ENCODE peak calls at places on chromosomes 1 and 21, in six cellular contexts. W is A549, X is endothelial cell of umbilical vein, I is GM12878, V is K562, D is HepG2. R is an unnamed sample.

GRCh38 chr1:26530898-26531598 is 1.5 kb downstream of the RPS6KA1 start:
- DNase-seq in W (peak; percentile 82), X (no peak), I (no peak), V (peak; percentile 75), D (peak; percentile 87), R (peak; percentile 60)

GRCh38 chr1:230948301-230948700 is 30.4 kb downstream of the TTC13 start:
- DNase-seq in W (no peak), X (no peak), I (no peak), V (no peak), D (no peak), R (no peak)

GRCh38 chr21:18334066-18334465 is 69.5 kb downstream of the TMPRSS15 start:
- DNase-seq in W (no peak), X (no peak), I (no peak), V (no peak), D (no peak), R (no peak)

GRCh38 chr1:184158911-184159701 is 107.6 kb downstream of the TSEN15 start:
- DNase-seq in W (no peak), X (no peak), I (no peak), V (no peak), D (no peak), R (peak; percentile 83)

GRCh38 chr1:113007706-113008364 is 51.8 kb upstream of the SLC16A1 start:
- DNase-seq in W (no peak), X (no peak), I (no peak), V (no peak), D (no peak), R (peak; percentile 47)

GRCh38 chr1:88678405-88678804 is 5.7 kb upstream of the PKN2 start:
- DNase-seq in W (no peak), X (peak; percentile 37), I (no peak), V (peak; percentile 55), D (no peak), R (no peak)

GRCh38 chr21:15992171-15992570 is 262.4 kb downstream of the USP25 start:
- DNase-seq in W (no peak), X (peak; percentile 97), I (no peak), V (no peak), D (no peak), R (no peak)

GRCh38 chr1:201429771-201430501 is 8.4 kb upstream of the TNNI1 start:
- DNase-seq in W (no peak), X (no peak), I (no peak), V (no peak), D (no peak), R (no peak)

DNA sequence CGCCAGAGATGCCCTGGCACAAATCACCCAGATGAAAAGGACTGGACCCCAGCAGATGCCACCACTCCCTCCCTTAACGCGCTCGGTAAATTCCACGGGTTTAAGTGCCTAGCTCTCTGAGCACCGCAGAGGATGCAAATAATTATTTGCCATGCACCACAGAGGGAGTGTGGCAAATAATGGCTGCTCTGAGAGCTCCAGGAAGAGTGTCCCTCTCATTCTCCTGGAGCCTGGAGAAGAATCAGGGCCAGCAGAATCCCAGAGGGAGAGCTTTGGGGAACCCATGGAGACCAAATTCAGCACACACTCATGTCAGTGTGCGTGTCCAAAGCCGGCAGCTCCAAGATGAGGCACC is 667 bp downstream of the HHIPL2 start:
- DNase-seq in W (no peak), X (no peak), I (no peak), V (no peak), D (no peak), R (no peak)
- H3K4me3 ChIP-seq in W (peak overlapping the region; percentile 45), X (no peak overlapping the region), I (no peak overlapping the region), V (no peak overlapping the region), D (peak overlapping the region; percentile 25), R (no peak overlapping the region)

GRCh38 chr1:2311184-2312032 is 79.9 kb downstream of the MORN1 start:
- DNase-seq in W (peak; percentile 62), X (peak; percentile 43), I (no peak), V (peak; percentile 79), D (peak; percentile 73), R (peak; percentile 58)
- TF ChIP-seq MYC in W (no peak), X (no peak), I (no peak), V (no peak), D (peak; percentile 77), R (no peak)

GRCh38 chr1:178192686-178193085 is 98.8 kb downstream of the RASAL2 start:
- DNase-seq in W (peak; percentile 54), X (peak; percentile 96), I (no peak), V (no peak), D (no peak), R (peak; percentile 89)
- TF ChIP-seq CTCF in W (no peak), X (no peak), I (no peak), V (no peak), D (no peak), R (no peak)

DNA sequence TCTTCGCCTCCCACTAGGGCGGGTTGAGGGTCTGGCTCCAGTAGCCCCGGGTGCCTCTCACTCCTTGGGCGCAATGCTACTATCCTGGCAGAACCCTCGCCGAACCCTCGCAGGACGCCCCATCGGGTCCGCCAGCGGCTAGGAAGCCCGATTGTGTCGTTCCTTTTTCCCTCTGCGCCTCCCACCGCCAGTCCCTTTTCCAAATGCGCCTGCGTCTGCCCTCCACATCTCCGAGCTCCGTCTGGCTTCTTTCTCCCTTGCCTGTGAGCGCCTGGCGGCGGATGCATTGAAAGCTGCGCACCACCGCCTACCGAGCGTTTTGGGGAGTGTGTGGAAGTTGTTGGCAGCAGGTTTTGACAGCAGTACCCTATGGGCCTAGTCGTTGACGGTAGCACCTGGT is 1.0 kb upstream of the DIRAS3 start:
- DNase-seq in W (no peak), X (peak; percentile 77), I (no peak), V (no peak), D (no peak), R (no peak)
- H3K4me3 ChIP-seq in W (no peak overlapping the region), X (peak overlapping the region; percentile 42), I (no peak overlapping the region), V (no peak overlapping the region), D (no peak overlapping the region), R (no peak overlapping the region)

DNA sequence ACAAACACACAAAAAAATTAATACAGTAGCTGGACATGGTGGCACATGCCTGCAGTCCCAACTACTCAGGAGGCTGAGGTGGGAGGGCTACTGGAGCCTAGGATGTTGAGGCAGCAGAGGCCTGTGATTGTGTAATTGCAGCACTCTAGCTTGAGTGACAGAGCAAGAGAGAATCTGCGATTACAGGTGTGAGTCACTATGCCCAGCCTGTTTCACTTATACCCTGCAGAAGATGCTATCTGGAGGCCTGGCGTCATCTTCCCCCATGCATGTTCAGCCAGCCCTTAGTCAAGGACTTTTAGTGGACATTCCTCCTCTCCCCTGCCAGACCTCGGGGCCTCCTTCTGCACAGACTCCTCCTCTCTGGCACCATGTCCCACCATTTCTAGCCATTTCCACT is 36.3 kb upstream of the RCC2 start:
- DNase-seq in W (no peak), X (no peak), I (no peak), V (peak; percentile 37), D (no peak), R (peak; percentile 35)
- TF ChIP-seq MYC in W (no peak), X (no peak), I (no peak), V (no peak), D (no peak), R (no peak)

GRCh38 chr1:8439015-8439702 is 121.2 kb downstream of the SLC45A1 start:
- DNase-seq in W (no peak), X (peak; percentile 90), I (no peak), V (peak; percentile 82), D (peak; percentile 32), R (peak; percentile 77)
- TF ChIP-seq CTCF in W (no peak), X (no peak), I (no peak), V (peak; percentile 12), D (no peak), R (no peak)

GRCh38 chr1:77412794-77413530 is 131.1 kb downstream of the AK5 start:
- DNase-seq in W (no peak), X (no peak), I (no peak), V (no peak), D (no peak), R (peak; percentile 47)
- H3K4me3 ChIP-seq in W (no peak overlapping the region), X (no peak overlapping the region), I (no peak overlapping the region), V (no peak overlapping the region), D (no peak overlapping the region), R (peak overlapping the region; percentile 46)

GRCh38 chr1:27684176-27684575 is 12.2 kb upstream of the IFI6 start:
- DNase-seq in W (no peak), X (no peak), I (no peak), V (no peak), D (no peak), R (no peak)
- TF ChIP-seq MYC in W (no peak), X (no peak), I (no peak), V (no peak), D (no peak), R (no peak)

DNA sequence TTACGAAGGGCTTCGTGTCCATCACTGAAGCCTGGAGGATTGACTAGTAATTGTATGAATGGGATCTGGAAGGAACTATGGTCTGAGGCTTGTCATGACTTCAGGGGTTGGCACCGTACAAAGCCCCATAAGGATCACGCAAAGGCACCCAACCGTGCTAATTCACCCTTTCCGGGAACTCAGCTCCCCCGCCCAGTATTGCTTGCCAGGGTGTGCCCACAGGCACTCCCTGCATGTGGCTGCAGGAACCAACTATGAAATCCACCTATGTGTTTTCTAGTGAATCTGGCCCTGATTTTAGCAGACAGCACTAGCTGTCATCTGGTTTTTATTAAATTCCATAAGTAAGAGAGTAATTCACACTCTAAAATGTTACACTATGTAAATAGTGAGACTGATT is 139.2 kb downstream of the TM2D1 start:
- DNase-seq in W (no peak), X (no peak), I (no peak), V (no peak), D (no peak), R (no peak)
- TF ChIP-seq CTCF in W (no peak), X (no peak), I (no peak), V (no peak), D (no peak), R (no peak)